ENCODE peak calls at places on chromosome 14, in seven cellular contexts. A, Y, E, R, B, W and L are unnamed samples.

GRCh38 chr14:33455998-33456397 is 494.9 kb downstream of the EGLN3 start:
- DNase-seq in Y (no peak), R (no peak), B (no peak), A (no peak), W (no peak), E (no peak), L (no peak)

GRCh38 chr14:30874999-30875787 is 834 bp downstream of the COCH start:
- DNase-seq in W (peak; percentile 50), E (no peak), R (no peak), Y (peak; percentile 24), B (peak; percentile 73), A (no peak), L (peak; percentile 88)

GRCh38 chr14:95547626-95548327 is 12.9 kb downstream of the GLRX5 start:
- DNase-seq in E (peak; percentile 66), B (no peak), A (no peak), Y (no peak), R (peak; percentile 65), W (peak; percentile 42), L (no peak)

GRCh38 chr14:54658836-54659235 is 91.9 kb downstream of the SAMD4A start:
- DNase-seq in Y (no peak), R (no peak), E (no peak), A (no peak), B (no peak), W (no peak), L (no peak)

GRCh38 chr14:103056322-103057027 is 874 bp downstream of the CDC42BPB start:
- DNase-seq in W (peak; percentile 78), A (peak; percentile 87), E (peak; percentile 55), Y (no peak), R (no peak), B (peak; percentile 83), L (no peak)

GRCh38 chr14:60532442-60532841 is 23.5 kb downstream of the SIX6 start:
- DNase-seq in E (no peak), R (no peak), B (no peak), Y (no peak), A (no peak), W (no peak), L (no peak)

GRCh38 chr14:98606041-98606640 is 665.9 kb downstream of the BCL11B start:
- DNase-seq in E (no peak), W (no peak), A (no peak), R (no peak), B (no peak), Y (no peak), L (no peak)

GRCh38 chr14:31229638-31230229 is 22.1 kb upstream of the HECTD1 start:
- DNase-seq in W (peak; percentile 70), B (no peak), E (peak; percentile 98), Y (no peak), A (peak; percentile 94), R (peak; percentile 91), L (no peak)

GRCh38 chr14:68890173-68890931 is 88.8 kb downstream of the ACTN1 start:
- DNase-seq in B (peak; percentile 57), A (peak; percentile 64), W (no peak), Y (no peak), E (no peak), R (no peak), L (no peak)

GRCh38 chr14:51087024-51087423 is 7.9 kb downstream of the TRIM9 start:
- DNase-seq in R (peak; percentile 28), Y (no peak), E (no peak), A (peak; percentile 95), W (no peak), B (no peak), L (no peak)

GRCh38 chr14:88225721-88226120 is 97.3 kb downstream of the KCNK10 start:
- DNase-seq in A (no peak), W (peak; percentile 51), Y (no peak), B (no peak), R (no peak), E (no peak), L (no peak)

GRCh38 chr14:44165286-44165685 is 341.8 kb downstream of the FSCB start:
- DNase-seq in Y (no peak), A (no peak), E (no peak), B (no peak), R (no peak), W (no peak), L (no peak)

GRCh38 chr14:91284146-91284790 is 39.8 kb upstream of the GPR68 start:
- DNase-seq in E (peak; percentile 71), Y (no peak), A (no peak), B (no peak), R (peak; percentile 28), W (no peak), L (peak; percentile 68)

GRCh38 chr14:73236157-73236556 is 1.1 kb upstream of the PAPLN start:
- DNase-seq in Y (no peak), W (peak; percentile 50), B (no peak), R (no peak), A (peak; percentile 29), E (no peak), L (no peak)

GRCh38 chr14:49863483-49864262 is 11.1 kb upstream of the NEMF start:
- DNase-seq in R (no peak), E (no peak), B (no peak), W (peak; percentile 24), Y (peak; percentile 74), A (no peak), L (no peak)

GRCh38 chr14:101527987-101528386 is 33.3 kb upstream of the DIO3 start:
- DNase-seq in A (no peak), B (no peak), E (no peak), R (no peak), W (no peak), Y (no peak), L (no peak)

GRCh38 chr14:29240046-29240445 is 473.5 kb downstream of the FOXG1 start:
- DNase-seq in W (no peak), E (peak; percentile 89), R (no peak), Y (no peak), B (no peak), A (no peak), L (no peak)

GRCh38 chr14:90656986-90657385 is 159.2 kb downstream of the TTC7B start:
- DNase-seq in R (no peak), Y (no peak), W (no peak), B (no peak), E (no peak), A (no peak), L (no peak)

DNA sequence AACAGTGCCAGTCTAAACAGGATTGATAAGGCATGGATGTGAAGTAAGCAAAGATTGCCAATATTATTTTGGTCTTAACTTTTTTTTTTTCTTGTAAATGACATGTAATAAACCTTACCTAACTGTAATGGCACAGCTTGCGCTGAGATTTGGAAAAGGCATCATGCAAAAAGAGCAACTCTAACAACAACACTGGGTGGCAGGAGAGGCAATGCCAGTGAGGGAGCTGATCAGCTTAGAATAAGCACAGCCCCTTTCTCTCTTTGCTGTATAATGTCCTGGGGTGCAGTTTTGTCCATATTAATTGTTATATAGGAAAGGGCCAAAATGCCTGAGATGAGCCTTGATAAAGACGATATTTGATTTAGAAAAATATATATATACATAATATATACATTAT is 1589.7 kb upstream of the FLRT2 start:
- DNase-seq in W (peak; percentile 15), E (no peak), A (no peak), Y (no peak), B (no peak), R (no peak), L (no peak)
- TF ChIP-seq CTCF in W (peak; percentile 43), E (no peak), A (peak; percentile 11), Y (no peak), B (no peak), R (no peak), L (peak; percentile 68)

DNA sequence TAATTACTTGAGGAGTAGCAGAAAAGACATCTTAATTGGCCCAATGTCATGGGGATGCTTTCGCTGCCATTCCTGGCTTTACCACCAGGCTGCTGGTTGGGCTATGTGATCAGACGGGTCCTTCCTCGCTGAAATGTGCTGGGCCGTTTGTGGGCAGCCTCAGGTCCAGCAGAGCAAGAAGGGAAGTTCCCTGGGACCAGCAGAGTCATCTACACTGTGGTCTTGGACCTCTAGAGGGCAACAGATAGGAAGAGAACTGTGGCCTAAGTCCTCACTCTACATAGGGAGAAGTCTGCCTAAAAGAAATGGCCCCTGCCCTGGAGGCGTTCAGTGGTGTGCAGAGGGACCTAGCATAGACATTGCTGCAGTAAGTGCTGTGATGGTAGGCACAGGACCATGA is 10.9 kb downstream of the EVL start:
- DNase-seq in W (peak; percentile 7), A (no peak), R (no peak), Y (no peak), B (no peak), E (peak; percentile 40), L (no peak)
- TF ChIP-seq CTCF in W (peak; percentile 13), A (peak; percentile 34), R (peak; percentile 25), Y (peak; percentile 56), B (peak; percentile 50), E (peak; percentile 27), L (peak; percentile 53)

DNA sequence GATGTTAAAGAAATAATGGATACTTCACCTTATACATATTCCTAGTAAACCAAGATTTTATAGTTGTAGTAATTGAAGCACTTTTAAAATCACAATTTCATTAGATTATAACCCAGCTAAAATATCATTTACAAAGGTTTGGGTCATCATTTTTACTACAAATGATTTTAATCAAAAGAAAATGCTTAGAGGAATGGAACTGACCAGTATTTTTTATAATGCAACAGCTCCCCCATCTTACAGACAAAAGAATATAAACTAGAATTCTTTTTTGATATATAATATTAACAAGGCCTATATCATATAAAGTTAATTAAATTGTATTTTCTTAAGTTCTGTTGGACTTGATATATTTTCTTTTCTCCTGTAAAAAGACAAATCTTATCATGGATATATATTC is 20.4 kb upstream of the LRFN5 start:
- DNase-seq in Y (no peak), E (no peak), W (no peak), B (no peak), A (no peak), R (no peak), L (no peak)
- TF ChIP-seq CTCF in Y (no peak), E (no peak), W (no peak), B (no peak), A (peak; percentile 37), R (no peak), L (peak; percentile 46)

GRCh38 chr14:105012171-105012985 is 8.5 kb downstream of the CDCA4 start:
- DNase-seq in A (no peak), Y (no peak), W (no peak), R (no peak), E (no peak), B (no peak), L (no peak)
- TF ChIP-seq CTCF in A (peak; percentile 79), Y (peak; percentile 85), W (peak; percentile 27), R (peak; percentile 73), E (peak; percentile 10), B (no peak), L (peak; percentile 73)

GRCh38 chr14:35571598-35571997 is 37.6 kb downstream of the INSM2 start:
- DNase-seq in E (no peak), R (no peak), Y (no peak), B (no peak), W (no peak), A (no peak), L (no peak)

GRCh38 chr14:35565896-35566464 is 32.0 kb downstream of the INSM2 start:
- DNase-seq in W (no peak), B (no peak), R (no peak), A (no peak), E (no peak), Y (no peak), L (no peak)
- TF ChIP-seq CTCF in W (no peak), B (no peak), R (no peak), A (no peak), E (no peak), Y (no peak), L (no peak)